ENCODE peak calls at places on chromosome 6, in five cellular contexts. One of them, this sample, is unnamed. For H3K36me3, the result is how much of the 10 kb centered on the place peaks cover.

GRCh38 chr6:156827382-156827781 is 50.2 kb downstream of the ARID1B start:
- DNase-seq in GM23248: peak
- DNase-seq in neural progenitor cell: no peak
- DNase-seq in fibroblast of lung: peak
- DNase-seq in endothelial cell of umbilical vein: no peak
- DNase-seq in this sample: no peak

GRCh38 chr6:9131616-9132015 is 696.3 kb upstream of the SLC35B3 start:
- DNase-seq in GM23248: no peak
- DNase-seq in neural progenitor cell: no peak
- DNase-seq in fibroblast of lung: peak
- DNase-seq in endothelial cell of umbilical vein: no peak
- DNase-seq in this sample: no peak

GRCh38 chr6:148857817-148858390 is 111.1 kb downstream of the UST start:
- DNase-seq in GM23248: peak
- DNase-seq in neural progenitor cell: no peak
- DNase-seq in fibroblast of lung: peak
- DNase-seq in endothelial cell of umbilical vein: no peak
- DNase-seq in this sample: peak

GRCh38 chr6:21970560-21970959 is 326.3 kb downstream of the PRL start:
- DNase-seq in GM23248: no peak
- DNase-seq in neural progenitor cell: no peak
- DNase-seq in fibroblast of lung: no peak
- DNase-seq in endothelial cell of umbilical vein: peak
- DNase-seq in this sample: no peak

GRCh38 chr6:105981002-105981887 is 104.9 kb upstream of the PRDM1 start:
- DNase-seq in GM23248: peak
- DNase-seq in neural progenitor cell: peak
- DNase-seq in fibroblast of lung: no peak
- DNase-seq in endothelial cell of umbilical vein: no peak
- DNase-seq in this sample: no peak

GRCh38 chr6:94751641-94752329 is 825.5 kb upstream of the MANEA start:
- DNase-seq in GM23248: no peak
- DNase-seq in neural progenitor cell: no peak
- DNase-seq in fibroblast of lung: peak
- DNase-seq in endothelial cell of umbilical vein: no peak
- DNase-seq in this sample: no peak

GRCh38 chr6:46677314-46677654 is 10.4 kb upstream of the TDRD6 start:
- DNase-seq in GM23248: peak
- DNase-seq in neural progenitor cell: peak
- DNase-seq in fibroblast of lung: no peak
- DNase-seq in endothelial cell of umbilical vein: no peak
- DNase-seq in this sample: no peak

GRCh38 chr6:10855233-10855632 is 16.9 kb upstream of the MAK start:
- DNase-seq in GM23248: no peak
- DNase-seq in neural progenitor cell: no peak
- DNase-seq in fibroblast of lung: no peak
- DNase-seq in endothelial cell of umbilical vein: no peak
- DNase-seq in this sample: no peak

GRCh38 chr6:40947876-40948514 is 91.0 kb downstream of the UNC5CL start:
- DNase-seq in GM23248: peak
- DNase-seq in neural progenitor cell: no peak
- DNase-seq in fibroblast of lung: peak
- DNase-seq in endothelial cell of umbilical vein: peak
- DNase-seq in this sample: no peak

GRCh38 chr6:162385980-162386379 is 341.6 kb downstream of the PRKN start:
- DNase-seq in GM23248: peak
- DNase-seq in neural progenitor cell: no peak
- DNase-seq in fibroblast of lung: peak
- DNase-seq in endothelial cell of umbilical vein: no peak
- DNase-seq in this sample: no peak

GRCh38 chr6:148455225-148455624 is 112.6 kb downstream of the SASH1 start:
- DNase-seq in GM23248: peak
- DNase-seq in neural progenitor cell: no peak
- DNase-seq in fibroblast of lung: peak
- DNase-seq in endothelial cell of umbilical vein: peak
- DNase-seq in this sample: no peak

GRCh38 chr6:311679-312220 is 19.5 kb downstream of the DUSP22 start:
- DNase-seq in GM23248: no peak
- DNase-seq in neural progenitor cell: no peak
- DNase-seq in fibroblast of lung: no peak
- DNase-seq in endothelial cell of umbilical vein: no peak
- DNase-seq in this sample: no peak

GRCh38 chr6:138814179-138814834 is 18.4 kb downstream of the ECT2L start:
- DNase-seq in GM23248: no peak
- DNase-seq in neural progenitor cell: no peak
- DNase-seq in fibroblast of lung: no peak
- DNase-seq in endothelial cell of umbilical vein: peak
- DNase-seq in this sample: no peak

GRCh38 chr6:123898669-123899068 is 95.0 kb downstream of the NKAIN2 start:
- DNase-seq in GM23248: no peak
- DNase-seq in neural progenitor cell: no peak
- DNase-seq in fibroblast of lung: no peak
- DNase-seq in endothelial cell of umbilical vein: no peak
- DNase-seq in this sample: no peak

GRCh38 chr6:26538936-26539615 is 910 bp downstream of the HMGN4 start:
- DNase-seq in GM23248: peak
- DNase-seq in neural progenitor cell: peak
- DNase-seq in fibroblast of lung: no peak
- DNase-seq in endothelial cell of umbilical vein: no peak
- DNase-seq in this sample: no peak

GRCh38 chr6:157822221-157823000 is 635 bp upstream of the SNX9 start:
- DNase-seq in GM23248: peak
- DNase-seq in neural progenitor cell: peak
- DNase-seq in fibroblast of lung: no peak
- DNase-seq in endothelial cell of umbilical vein: peak
- DNase-seq in this sample: no peak

GRCh38 chr6:1103945-1104623 is 207.8 kb upstream of the FOXQ1 start:
- DNase-seq in GM23248: peak
- DNase-seq in neural progenitor cell: peak
- DNase-seq in fibroblast of lung: no peak
- DNase-seq in endothelial cell of umbilical vein: no peak
- DNase-seq in this sample: no peak

GRCh38 chr6:131427441-131428051 is 145.5 kb upstream of the ARG1 start:
- DNase-seq in GM23248: no peak
- DNase-seq in neural progenitor cell: no peak
- DNase-seq in fibroblast of lung: no peak
- DNase-seq in endothelial cell of umbilical vein: no peak
- DNase-seq in this sample: no peak

GRCh38 chr6:134623391-134623790 is 305.5 kb upstream of the SGK1 start:
- DNase-seq in GM23248: no peak
- DNase-seq in neural progenitor cell: no peak
- DNase-seq in fibroblast of lung: no peak
- DNase-seq in endothelial cell of umbilical vein: no peak
- DNase-seq in this sample: no peak

GRCh38 chr6:134619077-134619476 is 301.2 kb upstream of the SGK1 start:
- DNase-seq in GM23248: no peak
- DNase-seq in neural progenitor cell: no peak
- DNase-seq in fibroblast of lung: no peak
- DNase-seq in endothelial cell of umbilical vein: no peak
- DNase-seq in this sample: no peak

GRCh38 chr6:134622382-134623173 is 304.7 kb upstream of the SGK1 start:
- DNase-seq in GM23248: peak
- DNase-seq in neural progenitor cell: peak
- DNase-seq in fibroblast of lung: no peak
- DNase-seq in endothelial cell of umbilical vein: no peak
- DNase-seq in this sample: no peak

GRCh38 chr6:134621858-134622257 is 303.9 kb upstream of the SGK1 start:
- DNase-seq in GM23248: peak
- DNase-seq in neural progenitor cell: no peak
- DNase-seq in fibroblast of lung: no peak
- DNase-seq in endothelial cell of umbilical vein: no peak
- DNase-seq in this sample: peak

DNA sequence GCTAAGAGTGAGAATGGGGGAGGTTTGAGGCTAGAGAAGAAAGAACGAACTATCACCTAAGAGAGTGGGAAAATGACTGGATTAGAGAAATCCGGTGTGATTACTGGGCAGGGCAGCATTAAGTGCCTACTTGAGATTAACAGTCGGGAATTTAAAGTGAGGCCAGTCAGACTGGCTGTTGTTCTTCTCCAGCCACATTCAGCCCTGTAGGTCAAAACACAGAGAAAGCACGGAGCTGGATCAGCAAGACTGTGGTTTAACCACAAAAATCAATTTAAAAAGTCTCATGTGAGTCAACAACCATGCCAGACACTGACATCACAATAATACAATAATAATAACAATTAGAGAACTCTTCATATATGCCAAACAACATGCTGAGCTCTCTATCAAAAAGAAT is 301.9 kb upstream of the SGK1 start:
- DNase-seq in GM23248: peak
- DNase-seq in neural progenitor cell: no peak
- DNase-seq in fibroblast of lung: peak
- DNase-seq in endothelial cell of umbilical vein: no peak
- DNase-seq in this sample: no peak
- H3K9ac ChIP-seq in GM23248: no peak
- H3K9ac ChIP-seq in neural progenitor cell: no peak
- H3K9ac ChIP-seq in fibroblast of lung: no peak
- H3K9ac ChIP-seq in endothelial cell of umbilical vein: no peak
- H3K9ac ChIP-seq in this sample: no peak

DNA sequence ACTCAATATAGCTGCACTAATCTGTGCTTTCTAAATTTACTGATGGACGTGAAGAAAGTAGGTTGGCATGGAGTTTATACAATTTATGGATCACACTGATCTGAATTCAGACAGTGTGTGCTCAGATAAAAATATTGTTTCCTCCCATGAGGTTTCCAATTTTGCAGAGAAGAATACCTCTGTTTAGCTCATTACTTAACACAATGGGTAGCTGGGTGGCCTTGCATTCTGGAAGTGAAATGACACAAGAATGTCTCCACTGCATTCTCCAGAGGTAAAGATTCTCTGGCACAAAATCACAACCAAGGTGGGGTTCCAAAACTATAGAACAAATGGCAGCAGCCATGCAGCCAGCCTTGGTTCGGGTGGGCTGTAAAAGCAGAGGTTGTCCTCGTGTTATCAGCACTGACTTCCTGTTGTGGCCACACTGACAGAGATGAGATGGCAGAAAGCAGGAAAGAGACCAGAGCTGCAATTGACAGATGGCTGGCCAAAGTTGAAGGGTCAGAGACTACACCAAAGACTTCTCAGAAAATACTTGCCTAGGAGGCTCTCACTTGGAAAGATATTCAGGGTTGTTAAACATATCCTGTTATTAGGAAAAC is 50.2 kb downstream of the HDAC2 start:
- DNase-seq in GM23248: no peak
- DNase-seq in neural progenitor cell: no peak
- DNase-seq in fibroblast of lung: no peak
- DNase-seq in endothelial cell of umbilical vein: peak
- DNase-seq in this sample: no peak
- H2AFZ ChIP-seq in GM23248: peak
- H2AFZ ChIP-seq in neural progenitor cell: no peak
- H2AFZ ChIP-seq in fibroblast of lung: peak
- H2AFZ ChIP-seq in endothelial cell of umbilical vein: peak
- H2AFZ ChIP-seq in this sample: no peak

GRCh38 chr6:17847203-17847602 is 140.2 kb downstream of the KIF13A start:
- DNase-seq in GM23248: no peak
- DNase-seq in neural progenitor cell: no peak
- DNase-seq in fibroblast of lung: no peak
- DNase-seq in endothelial cell of umbilical vein: peak
- DNase-seq in this sample: no peak
- H3K36me3 ChIP-seq in GM23248: under half
- H3K36me3 ChIP-seq in neural progenitor cell: under half
- H3K36me3 ChIP-seq in fibroblast of lung: under half
- H3K36me3 ChIP-seq in endothelial cell of umbilical vein: under half
- H3K36me3 ChIP-seq in this sample: under half

GRCh38 chr6:29561618-29562181 is 2.2 kb upstream of the UBD start:
- DNase-seq in GM23248: no peak
- DNase-seq in neural progenitor cell: no peak
- DNase-seq in fibroblast of lung: no peak
- DNase-seq in endothelial cell of umbilical vein: no peak
- DNase-seq in this sample: no peak

GRCh38 chr6:29558439-29559079 is 973 bp downstream of the UBD start:
- DNase-seq in GM23248: no peak
- DNase-seq in neural progenitor cell: no peak
- DNase-seq in fibroblast of lung: no peak
- DNase-seq in endothelial cell of umbilical vein: no peak
- DNase-seq in this sample: no peak

GRCh38 chr6:29563435-29563834 is 3.9 kb upstream of the UBD start:
- DNase-seq in GM23248: no peak
- DNase-seq in neural progenitor cell: no peak
- DNase-seq in fibroblast of lung: no peak
- DNase-seq in endothelial cell of umbilical vein: no peak
- DNase-seq in this sample: no peak

GRCh38 chr6:29559524-29560287 is at the start of gene UBD:
- DNase-seq in GM23248: no peak
- DNase-seq in neural progenitor cell: no peak
- DNase-seq in fibroblast of lung: no peak
- DNase-seq in endothelial cell of umbilical vein: no peak
- DNase-seq in this sample: no peak

DNA sequence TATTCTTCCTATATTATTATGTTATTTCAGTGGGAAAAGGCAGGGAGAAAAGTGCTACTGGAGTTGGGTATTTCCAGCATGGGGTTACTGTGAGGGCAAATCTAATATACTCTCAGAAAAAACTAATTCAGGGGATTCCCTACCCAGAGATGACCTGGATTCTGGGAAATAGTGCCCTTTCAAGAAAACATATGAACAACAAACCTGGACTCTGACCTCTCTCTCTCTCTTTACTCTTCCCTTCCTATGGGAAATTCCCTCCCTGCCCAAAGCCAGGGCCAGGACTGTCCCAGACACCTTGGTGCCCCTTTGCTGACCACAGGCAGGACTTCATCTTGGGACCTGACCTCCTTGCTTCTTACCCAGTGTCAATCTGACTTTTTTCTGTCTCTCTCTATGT is 1.6 kb upstream of the UBD start:
- DNase-seq in GM23248: no peak
- DNase-seq in neural progenitor cell: no peak
- DNase-seq in fibroblast of lung: no peak
- DNase-seq in endothelial cell of umbilical vein: no peak
- DNase-seq in this sample: no peak
- H3K9ac ChIP-seq in GM23248: no peak
- H3K9ac ChIP-seq in neural progenitor cell: no peak
- H3K9ac ChIP-seq in fibroblast of lung: no peak
- H3K9ac ChIP-seq in endothelial cell of umbilical vein: no peak
- H3K9ac ChIP-seq in this sample: no peak